ENCODE peak calls at places on chromosomes 2 and 18, in eight cellular contexts. T, H, I, M, V, Y, O and C are unnamed samples.

GRCh38 chr2:27891063-27891819 is 712 bp downstream of the BABAM2 start:
- DNase-seq in T (peak; percentile 49), H (peak; percentile 42), I (peak; percentile 56), M (peak; percentile 92), V (peak; percentile 95), Y (peak; percentile 71), O (peak; percentile 97), C (peak; percentile 61)

GRCh38 chr2:39870871-39871270 is 91.8 kb upstream of the THUMPD2 start:
- DNase-seq in T (no peak), H (peak; percentile 12), I (no peak), M (no peak), V (no peak), Y (no peak), O (no peak), C (no peak)

GRCh38 chr18:51447351-51447896 is 249.9 kb upstream of the MEX3C start:
- DNase-seq in T (no peak), H (peak; percentile 17), I (no peak), M (no peak), V (no peak), Y (no peak), O (no peak), C (no peak)

GRCh38 chr18:12043811-12044210 is 49.8 kb upstream of the ANKRD62 start:
- DNase-seq in T (no peak), H (no peak), I (no peak), M (no peak), V (no peak), Y (no peak), O (no peak), C (no peak)

GRCh38 chr18:23357992-23358594 is 95.0 kb upstream of the RIOK3 start:
- DNase-seq in T (no peak), H (no peak), I (no peak), M (no peak), V (no peak), Y (no peak), O (no peak), C (no peak)

GRCh38 chr2:121810959-121811853 is 55.8 kb downstream of the TSN start:
- DNase-seq in T (peak; percentile 73), H (peak; percentile 9), I (peak; percentile 65), M (no peak), V (peak; percentile 18), Y (no peak), O (no peak), C (peak; percentile 58)

GRCh38 chr2:6957031-6957714 is 40.0 kb downstream of the RNF144A start:
- DNase-seq in T (no peak), H (no peak), I (no peak), M (no peak), V (no peak), Y (no peak), O (no peak), C (no peak)

GRCh38 chr2:56183643-56184499 is at the start of gene CCDC85A:
- DNase-seq in T (peak; percentile 85), H (peak; percentile 80), I (peak; percentile 82), M (peak; percentile 24), V (peak; percentile 78), Y (no peak), O (peak; percentile 69), C (peak; percentile 95)

GRCh38 chr2:113012436-113013335 is 7.4 kb downstream of the IL36A start:
- DNase-seq in T (no peak), H (peak; percentile 91), I (no peak), M (no peak), V (no peak), Y (no peak), O (no peak), C (no peak)

GRCh38 chr2:144240656-144241339 is 279.1 kb downstream of the ZEB2 start:
- DNase-seq in T (no peak), H (no peak), I (no peak), M (no peak), V (peak; percentile 33), Y (no peak), O (peak; percentile 21), C (no peak)

GRCh38 chr2:233003658-233004555 is 9.1 kb downstream of the NGEF start:
- DNase-seq in T (no peak), H (no peak), I (no peak), M (no peak), V (no peak), Y (no peak), O (no peak), C (no peak)

GRCh38 chr2:72995420-72996151 is 75.9 kb downstream of the SFXN5 start:
- DNase-seq in T (no peak), H (no peak), I (no peak), M (no peak), V (no peak), Y (no peak), O (no peak), C (no peak)

GRCh38 chr2:60581461-60582282 is 28.2 kb upstream of the BCL11A start:
- DNase-seq in T (peak; percentile 88), H (peak; percentile 29), I (peak; percentile 73), M (peak; percentile 31), V (peak; percentile 75), Y (peak; percentile 26), O (peak; percentile 90), C (peak; percentile 90)

GRCh38 chr2:43038034-43038719 is 188.2 kb downstream of the ZFP36L2 start:
- DNase-seq in T (no peak), H (peak; percentile 97), I (no peak), M (no peak), V (no peak), Y (no peak), O (no peak), C (peak; percentile 63)

GRCh38 chr2:171895781-171896180 is 1.7 kb upstream of the SLC25A12 start:
- DNase-seq in T (no peak), H (no peak), I (no peak), M (no peak), V (no peak), Y (no peak), O (no peak), C (no peak)

GRCh38 chr2:106562826-106563594 is 75.8 kb downstream of the CD8B2 start:
- DNase-seq in T (peak; percentile 24), H (no peak), I (no peak), M (no peak), V (no peak), Y (no peak), O (no peak), C (no peak)

GRCh38 chr2:121855456-121855985 is 100.1 kb downstream of the TSN start:
- DNase-seq in T (no peak), H (no peak), I (no peak), M (no peak), V (no peak), Y (no peak), O (no peak), C (no peak)

GRCh38 chr18:79260023-79260422 is 135.7 kb upstream of the NFATC1 start:
- DNase-seq in T (no peak), H (no peak), I (no peak), M (no peak), V (no peak), Y (no peak), O (no peak), C (no peak)

GRCh38 chr18:57668021-57668420 is 46.4 kb upstream of the NARS1 start:
- DNase-seq in T (no peak), H (no peak), I (no peak), M (no peak), V (no peak), Y (no peak), O (no peak), C (no peak)

GRCh38 chr2:128654404-128654803 is 335.7 kb upstream of the HS6ST1 start:
- DNase-seq in T (no peak), H (no peak), I (no peak), M (no peak), V (no peak), Y (no peak), O (peak; percentile 23), C (no peak)

GRCh38 chr2:159942149-159942548 is 120.3 kb downstream of the PLA2R1 start:
- DNase-seq in T (no peak), H (no peak), I (no peak), M (no peak), V (no peak), Y (no peak), O (no peak), C (no peak)

GRCh38 chr2:152037711-152038110 is 61.1 kb downstream of the CACNB4 start:
- DNase-seq in T (no peak), H (no peak), I (no peak), M (no peak), V (no peak), Y (no peak), O (no peak), C (peak; percentile 15)

GRCh38 chr2:199458017-199458805 is 472 bp upstream of the SATB2 start:
- DNase-seq in T (peak; percentile 49), H (no peak), I (no peak), M (no peak), V (peak; percentile 39), Y (no peak), O (no peak), C (peak; percentile 66)

GRCh38 chr2:23411752-23412431 is 26.9 kb downstream of the KLHL29 start:
- DNase-seq in T (no peak), H (peak; percentile 93), I (no peak), M (no peak), V (no peak), Y (no peak), O (no peak), C (no peak)

GRCh38 chr2:236946871-236947270 is 138.8 kb upstream of the COPS8 start:
- DNase-seq in T (no peak), H (no peak), I (no peak), M (no peak), V (no peak), Y (no peak), O (no peak), C (no peak)

GRCh38 chr2:215611609-215612386 is 175.9 kb upstream of the FN1 start:
- DNase-seq in T (no peak), H (no peak), I (no peak), M (no peak), V (no peak), Y (no peak), O (no peak), C (no peak)

GRCh38 chr18:9683418-9684396 is 24.4 kb upstream of the RAB31 start:
- DNase-seq in T (no peak), H (peak; percentile 36), I (no peak), M (no peak), V (no peak), Y (no peak), O (no peak), C (no peak)

GRCh38 chr18:34117319-34117718 is 107.4 kb downstream of the NOL4 start:
- DNase-seq in T (peak; percentile 42), H (no peak), I (peak; percentile 77), M (no peak), V (no peak), Y (no peak), O (no peak), C (no peak)

GRCh38 chr2:216632952-216633615 is at the start of gene IGFBP2:
- DNase-seq in T (peak; percentile 69), H (peak; percentile 6), I (peak; percentile 44), M (no peak), V (peak; percentile 75), Y (no peak), O (no peak), C (peak; percentile 84)

GRCh38 chr2:237062585-237062984 is 23.1 kb upstream of the COPS8 start:
- DNase-seq in T (no peak), H (peak; percentile 10), I (no peak), M (no peak), V (no peak), Y (no peak), O (no peak), C (no peak)

GRCh38 chr18:3593381-3593903 is 143.5 kb downstream of the TGIF1 start:
- DNase-seq in T (no peak), H (peak; percentile 82), I (no peak), M (no peak), V (no peak), Y (no peak), O (no peak), C (no peak)

GRCh38 chr2:178363252-178363651 is 87.7 kb downstream of the PRKRA start:
- DNase-seq in T (no peak), H (peak; percentile 3), I (no peak), M (no peak), V (no peak), Y (no peak), O (no peak), C (no peak)

GRCh38 chr2:43041167-43041566 is 185.2 kb downstream of the ZFP36L2 start:
- DNase-seq in T (no peak), H (no peak), I (no peak), M (no peak), V (no peak), Y (no peak), O (no peak), C (no peak)